ENCODE peak calls at places on chromosomes 13 and 19, in nine cellular contexts. W, J, Q, E, O, T, A, S and G are unnamed samples.
A peak's percentile ranks its signal among the peaks of the same experiment; 100 is the strongest.

GRCh38 chr19:13260883-13261653 is 110.9 kb downstream of the IER2 start:
- DNase-seq in W (no peak), J (no peak), Q (no peak), E (peak; percentile 95), O (peak; percentile 60), T (peak; percentile 96), A (no peak), S (no peak), G (peak; percentile 98)

GRCh38 chr13:112143046-112143752 is 76.2 kb downstream of the SOX1 start:
- DNase-seq in W (no peak), J (no peak), Q (no peak), E (no peak), O (no peak), T (no peak), A (no peak), S (no peak), G (no peak)

GRCh38 chr13:102484329-102484728 is 82.5 kb upstream of the FGF14 start:
- DNase-seq in W (no peak), J (no peak), Q (no peak), E (peak; percentile 26), O (peak; percentile 3), T (peak; percentile 26), A (peak; percentile 25), S (peak; percentile 60), G (no peak)

GRCh38 chr19:55369651-55370304 is 485 bp downstream of the IL11 start:
- DNase-seq in W (peak; percentile 30), J (no peak), Q (no peak), E (peak; percentile 79), O (peak; percentile 48), T (peak; percentile 58), A (no peak), S (peak; percentile 77), G (peak; percentile 72)

GRCh38 chr19:47609885-47610545 is 1.1 kb downstream of the BICRA start:
- DNase-seq in W (peak; percentile 51), J (peak; percentile 55), Q (no peak), E (peak; percentile 40), O (peak; percentile 57), T (no peak), A (peak; percentile 23), S (peak; percentile 32), G (peak; percentile 15)

GRCh38 chr19:3073931-3074595 is 11.8 kb upstream of the TLE5 start:
- DNase-seq in W (no peak), J (no peak), Q (no peak), E (peak; percentile 37), O (peak; percentile 52), T (no peak), A (no peak), S (peak; percentile 47), G (no peak)

GRCh38 chr19:33488826-33489225 is 32.8 kb downstream of the PEPD start:
- DNase-seq in W (no peak), J (no peak), Q (no peak), E (no peak), O (no peak), T (no peak), A (no peak), S (no peak), G (no peak)

GRCh38 chr19:40596608-40597328 is 4.4 kb upstream of the LTBP4 start:
- DNase-seq in W (no peak), J (peak; percentile 69), Q (no peak), E (peak; percentile 40), O (peak; percentile 60), T (no peak), A (no peak), S (no peak), G (peak; percentile 59)

GRCh38 chr13:78540424-78540823 is 62.9 kb downstream of the POU4F1 start:
- DNase-seq in W (no peak), J (no peak), Q (no peak), E (no peak), O (no peak), T (no peak), A (no peak), S (no peak), G (no peak)

GRCh38 chr13:35784286-35784951 is 307.9 kb upstream of the MAB21L1 start:
- DNase-seq in W (no peak), J (no peak), Q (no peak), E (no peak), O (no peak), T (no peak), A (no peak), S (no peak), G (no peak)

GRCh38 chr19:55467236-55468053 is 2.9 kb upstream of the C19orf85 start:
- DNase-seq in W (peak; percentile 57), J (peak; percentile 80), Q (peak; percentile 63), E (peak; percentile 47), O (peak; percentile 89), T (no peak), A (no peak), S (no peak), G (peak; percentile 68)

GRCh38 chr13:91358384-91358776 is 10.9 kb downstream of the MIR17HG start:
- DNase-seq in W (no peak), J (no peak), Q (no peak), E (no peak), O (no peak), T (no peak), A (no peak), S (no peak), G (no peak)

DNA sequence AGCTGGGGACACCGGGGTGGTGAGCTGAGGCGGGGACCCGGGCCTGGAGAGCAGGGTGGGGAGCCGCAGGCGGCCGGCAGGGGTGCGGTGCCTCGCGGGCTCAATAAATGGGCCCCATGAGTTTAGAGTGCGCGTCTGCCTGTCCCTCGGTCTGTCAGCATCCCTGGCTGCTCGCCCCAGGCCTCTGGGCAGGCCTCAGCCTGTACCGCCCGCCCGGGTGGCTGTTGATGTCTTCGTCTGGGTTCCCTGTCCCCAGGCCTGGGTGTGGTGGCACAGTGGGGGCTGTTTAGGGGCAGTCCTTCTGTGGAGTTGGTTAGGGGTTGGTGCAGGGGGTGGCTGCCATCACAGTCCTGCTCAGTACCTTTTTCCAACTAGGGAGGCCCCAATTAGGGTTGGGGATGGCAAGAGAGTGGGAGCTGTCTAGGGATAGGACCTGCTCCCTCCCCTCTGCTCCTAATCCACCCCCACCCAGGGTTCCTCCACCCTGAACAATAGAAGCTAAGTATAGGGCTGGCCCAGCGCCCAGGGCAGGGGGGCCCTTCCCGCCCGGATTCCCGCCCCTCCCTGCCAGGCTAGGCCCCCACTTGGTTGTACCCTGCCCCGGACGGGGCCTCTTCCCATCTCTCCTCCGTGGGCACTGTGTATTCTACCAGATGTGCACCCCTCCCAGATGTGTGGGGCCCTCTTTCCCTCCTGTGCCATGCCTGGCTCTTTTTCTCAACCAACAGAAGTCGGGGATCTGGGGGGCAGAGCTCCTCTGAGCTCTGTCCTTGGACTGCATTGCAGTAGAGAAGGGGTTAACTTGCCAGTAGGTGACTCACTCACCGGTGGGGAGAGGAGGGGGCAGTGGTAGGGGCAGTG is 12.4 kb downstream of the CIC start:
- DNase-seq in W (peak; percentile 30), J (peak; percentile 73), Q (peak; percentile 61), E (peak; percentile 79), O (peak; percentile 70), T (peak; percentile 59), A (no peak), S (peak; percentile 77), G (no peak)
- H3K4me3 ChIP-seq in W (no peak overlapping the region), J (peak overlapping the region; percentile 74), Q (peak overlapping the region; percentile 100), E (peak overlapping the region; percentile 76), O (peak overlapping the region; percentile 76), T (no peak overlapping the region), A (peak overlapping the region; percentile 73), S (peak overlapping the region; percentile 70), G (no peak overlapping the region)

GRCh38 chr19:51194527-51195315 is 30.2 kb upstream of the CD33 start:
- DNase-seq in W (peak; percentile 2), J (no peak), Q (no peak), E (no peak), O (no peak), T (no peak), A (no peak), S (no peak), G (no peak)

GRCh38 chr19:51196181-51196580 is 28.7 kb upstream of the CD33 start:
- DNase-seq in W (no peak), J (no peak), Q (no peak), E (no peak), O (no peak), T (no peak), A (no peak), S (no peak), G (no peak)

GRCh38 chr19:51195316-51195586 is 29.6 kb upstream of the CD33 start:
- DNase-seq in W (no peak), J (no peak), Q (no peak), E (no peak), O (no peak), T (no peak), A (no peak), S (no peak), G (no peak)

GRCh38 chr19:51192689-51193088 is 32.2 kb upstream of the CD33 start:
- DNase-seq in W (no peak), J (no peak), Q (no peak), E (no peak), O (no peak), T (no peak), A (no peak), S (no peak), G (no peak)

GRCh38 chr19:51195616-51196015 is 29.3 kb upstream of the CD33 start:
- DNase-seq in W (no peak), J (no peak), Q (no peak), E (no peak), O (no peak), T (no peak), A (no peak), S (no peak), G (no peak)
- H3K4me3 ChIP-seq in W (no peak overlapping the region), J (no peak overlapping the region), Q (no peak overlapping the region), E (no peak overlapping the region), O (no peak overlapping the region), T (no peak overlapping the region), A (no peak overlapping the region), S (no peak overlapping the region), G (no peak overlapping the region)

GRCh38 chr13:44918323-44919102 is 70.8 kb downstream of the NUFIP1 start:
- DNase-seq in W (no peak), J (peak; percentile 91), Q (peak; percentile 75), E (no peak), O (peak; percentile 98), T (peak; percentile 84), A (no peak), S (no peak), G (peak; percentile 91)

GRCh38 chr13:44917589-44918322 is 71.5 kb downstream of the NUFIP1 start:
- DNase-seq in W (peak; percentile 98), J (peak; percentile 96), Q (peak; percentile 92), E (peak; percentile 93), O (peak; percentile 97), T (peak; percentile 92), A (peak; percentile 95), S (peak; percentile 97), G (peak; percentile 92)

GRCh38 chr13:44920013-44920412 is 69.3 kb downstream of the NUFIP1 start:
- DNase-seq in W (no peak), J (no peak), Q (no peak), E (no peak), O (no peak), T (no peak), A (no peak), S (no peak), G (no peak)

GRCh38 chr13:44921478-44921877 is 67.8 kb downstream of the NUFIP1 start:
- DNase-seq in W (no peak), J (no peak), Q (no peak), E (no peak), O (no peak), T (no peak), A (no peak), S (no peak), G (no peak)

GRCh38 chr13:44919103-44919804 is 70.0 kb downstream of the NUFIP1 start:
- DNase-seq in W (no peak), J (no peak), Q (no peak), E (no peak), O (no peak), T (no peak), A (no peak), S (no peak), G (no peak)
- H3K4me3 ChIP-seq in W (peak overlapping the region; percentile 89), J (no peak overlapping the region), Q (peak overlapping the region; percentile 58), E (peak overlapping the region; percentile 66), O (peak overlapping the region; percentile 47), T (peak overlapping the region; percentile 57), A (no peak overlapping the region), S (peak overlapping the region; percentile 53), G (peak overlapping the region; percentile 71)

GRCh38 chr19:29662278-29662603 is 3.0 kb upstream of the PLEKHF1 start:
- DNase-seq in W (no peak), J (no peak), Q (no peak), E (no peak), O (no peak), T (no peak), A (no peak), S (no peak), G (no peak)
- H3K4me3 ChIP-seq in W (no peak overlapping the region), J (no peak overlapping the region), Q (no peak overlapping the region), E (no peak overlapping the region), O (peak overlapping the region; percentile 25), T (no peak overlapping the region), A (no peak overlapping the region), S (no peak overlapping the region), G (peak overlapping the region; percentile 56)